ENCODE peak calls at places on chromosomes 4 and X, in nine cellular contexts. W is neural crest cell; V is GM03348; G is IMR-90; F is kidney glomerular epithelial cell; S is adrenal gland; Z is activated CD4-positive, alpha-beta T cell treated with anti-CD3 and anti-CD28 coated beads, Interleukin-2, amount 50 U/mL, for 4 hours; E is EH; M is right lobe of liver. H is an unnamed sample.

GRCh38 chrX:153603131-153603656 is 4.3 kb upstream of the CCNQ start:
- DNase-seq in M (peak), F (no peak), S (no peak), E (no peak), G (no peak), Z (no peak), V (no peak), W (no peak), H (no peak)

GRCh38 chrX:149825424-149825823 is 43.7 kb downstream of the MAGEA9 start:
- DNase-seq in M (no peak), E (peak), F (peak), Z (peak), S (peak), W (peak), V (no peak), G (no peak), H (peak)

GRCh38 chr4:73770917-73771316 is 30.5 kb downstream of the CXCL8 start:
- DNase-seq in V (no peak), G (no peak), E (no peak), F (no peak), W (no peak), Z (no peak), S (no peak), M (peak), H (no peak)

GRCh38 chr4:123649644-123650356 is 253.2 kb downstream of the SPRY1 start:
- DNase-seq in V (peak), F (peak), W (no peak), M (no peak), E (peak), Z (no peak), G (peak), S (no peak), H (peak)

GRCh38 chrX:17635231-17635630 is 102.1 kb upstream of the SCML1 start:
- DNase-seq in G (peak), W (peak), S (no peak), F (no peak), V (no peak), E (no peak), M (no peak), Z (no peak), H (no peak)

GRCh38 chr4:34720563-34720962 is 1523.8 kb downstream of the ARAP2 start:
- DNase-seq in Z (no peak), E (peak), G (peak), F (peak), W (no peak), S (no peak), M (no peak), V (peak), H (peak)

GRCh38 chr4:3329887-3330286 is 37.1 kb downstream of the RGS12 start:
- DNase-seq in Z (no peak), V (no peak), W (no peak), E (no peak), G (no peak), M (no peak), F (no peak), S (no peak), H (no peak)

GRCh38 chr4:8592366-8593267 is at the start of gene CPZ:
- DNase-seq in G (peak), W (no peak), M (no peak), E (peak), V (peak), Z (no peak), F (no peak), S (no peak), H (peak)

GRCh38 chr4:88628746-88629145 is 36.5 kb downstream of the HERC3 start:
- DNase-seq in F (no peak), W (no peak), G (no peak), Z (no peak), S (no peak), E (no peak), V (no peak), M (no peak), H (no peak)

GRCh38 chrX:56978172-56978571 is 17.2 kb downstream of the SPIN3 start:
- DNase-seq in G (peak), E (peak), V (peak), F (peak), S (peak), W (peak), Z (peak), M (no peak), H (peak)

GRCh38 chr4:83219344-83219990 is 65.1 kb downstream of the COQ2 start:
- DNase-seq in V (peak), E (peak), M (no peak), Z (peak), W (no peak), S (no peak), F (no peak), G (no peak), H (peak)

GRCh38 chr4:161929966-161930365 is 233.8 kb downstream of the FSTL5 start:
- DNase-seq in S (no peak), E (no peak), M (no peak), Z (no peak), F (no peak), G (peak), W (no peak), V (no peak), H (no peak)

GRCh38 chr4:26213317-26213716 is 107.5 kb upstream of the RBPJ start:
- DNase-seq in M (no peak), Z (no peak), E (peak), F (no peak), S (no peak), W (no peak), V (no peak), G (no peak), H (peak)

GRCh38 chr4:74189331-74190043 is 31.6 kb downstream of the MTHFD2L start:
- DNase-seq in W (no peak), F (peak), E (peak), Z (no peak), M (no peak), G (peak), V (peak), S (peak), H (peak)

GRCh38 chrX:132958086-132958703 is at the start of gene HS6ST2:
- DNase-seq in M (no peak), V (no peak), G (no peak), S (no peak), E (no peak), W (peak), Z (no peak), F (no peak), H (no peak)

GRCh38 chr4:176156656-176157055 is 38.7 kb downstream of the SPATA4 start:
- DNase-seq in S (no peak), E (no peak), V (peak), M (no peak), F (no peak), G (no peak), W (no peak), Z (no peak), H (no peak)

GRCh38 chr4:123819362-123820035 is 422.9 kb downstream of the SPRY1 start:
- DNase-seq in M (no peak), V (peak), Z (no peak), G (no peak), F (no peak), E (peak), S (no peak), W (no peak), H (peak)

GRCh38 chr4:47839259-47839658 is 1.4 kb upstream of the CORIN start:
- DNase-seq in G (peak), W (no peak), V (peak), E (peak), S (peak), Z (no peak), F (no peak), M (no peak), H (peak)

GRCh38 chr4:128528793-128529553 is 241.4 kb upstream of the PGRMC2 start:
- DNase-seq in M (no peak), W (no peak), F (peak), E (peak), V (peak), S (peak), G (peak), Z (no peak), H (peak)

GRCh38 chrX:55201930-55202579 is 18.1 kb upstream of the PAGE5 start:
- DNase-seq in V (no peak), E (no peak), Z (no peak), W (no peak), S (peak), F (no peak), G (no peak), M (no peak), H (no peak)

GRCh38 chr4:37648084-37648817 is 37.9 kb downstream of the RELL1 start:
- DNase-seq in M (peak), W (no peak), F (peak), V (peak), G (peak), Z (no peak), S (peak), E (peak), H (peak)

GRCh38 chr4:87506974-87507701 is 22.0 kb downstream of the SPARCL1 start:
- DNase-seq in Z (no peak), V (peak), G (peak), W (no peak), M (no peak), S (no peak), E (peak), F (no peak), H (peak)

GRCh38 chrX:38505583-38505982 is 55.8 kb upstream of the TSPAN7 start:
- DNase-seq in S (no peak), V (no peak), F (no peak), Z (no peak), E (no peak), G (no peak), M (no peak), W (no peak), H (no peak)

GRCh38 chr4:98564847-98565246 is 93.6 kb downstream of the TSPAN5 start:
- DNase-seq in F (no peak), E (no peak), S (no peak), M (no peak), W (no peak), G (no peak), V (no peak), Z (no peak), H (no peak)

GRCh38 chrX:7132335-7133035 is 15.0 kb upstream of the STS start:
- DNase-seq in E (peak), M (no peak), F (peak), S (peak), G (peak), W (peak), V (peak), Z (no peak), H (peak)

GRCh38 chr4:91502365-91502764 is 801.4 kb upstream of the GRID2 start:
- DNase-seq in V (no peak), Z (no peak), E (no peak), S (no peak), W (no peak), M (no peak), F (peak), G (no peak), H (no peak)

GRCh38 chrX:149151805-149152757 is 353.0 kb downstream of the IDS start:
- DNase-seq in F (peak), E (peak), M (no peak), W (no peak), S (no peak), G (no peak), V (peak), Z (no peak), H (peak)

GRCh38 chrX:10310502-10310901 is 153.7 kb downstream of the CLCN4 start:
- DNase-seq in W (no peak), S (no peak), G (no peak), E (no peak), M (no peak), Z (no peak), F (peak), V (no peak), H (no peak)

GRCh38 chr4:6696611-6697010 is 2.9 kb downstream of the S100P start:
- DNase-seq in M (no peak), W (no peak), S (peak), F (no peak), Z (no peak), E (no peak), V (no peak), G (no peak), H (no peak)

H was measured in EL.